ENCODE peak calls at places on chromosome 5, in eight cellular contexts. E, F, W, N, Q, V, Z and U are unnamed samples.

GRCh38 chr5:78899922-78900362 is 85.2 kb downstream of the ARSB start:
- DNase-seq in E (peak; percentile 14), F (peak; percentile 61), W (no peak), N (no peak), Q (no peak), V (no peak), Z (no peak), U (peak; percentile 69)

GRCh38 chr5:139379626-139380449 is 3.3 kb downstream of the SLC23A1 start:
- DNase-seq in E (no peak), F (no peak), W (no peak), N (no peak), Q (no peak), V (no peak), Z (no peak), U (peak; percentile 38)

GRCh38 chr5:143955140-143955539 is 143.2 kb downstream of the HMHB1 start:
- DNase-seq in E (no peak), F (no peak), W (no peak), N (no peak), Q (no peak), V (no peak), Z (no peak), U (no peak)

GRCh38 chr5:105953616-105954015 is 1717.1 kb downstream of the EFNA5 start:
- DNase-seq in E (no peak), F (no peak), W (no peak), N (no peak), Q (no peak), V (no peak), Z (peak; percentile 47), U (no peak)

GRCh38 chr5:32057157-32058096 is 116.7 kb downstream of the GOLPH3 start:
- DNase-seq in E (no peak), F (no peak), W (no peak), N (no peak), Q (no peak), V (no peak), Z (no peak), U (no peak)

GRCh38 chr5:150142189-150142788 is 13.4 kb downstream of the PDGFRB start:
- DNase-seq in E (no peak), F (no peak), W (no peak), N (no peak), Q (no peak), V (no peak), Z (no peak), U (no peak)

GRCh38 chr5:57216714-57217113 is 42.9 kb downstream of the GPBP1 start:
- DNase-seq in E (no peak), F (no peak), W (no peak), N (no peak), Q (no peak), V (no peak), Z (no peak), U (no peak)

GRCh38 chr5:72608297-72608696 is 101.1 kb upstream of the ZNF366 start:
- DNase-seq in E (no peak), F (no peak), W (no peak), N (no peak), Q (no peak), V (no peak), Z (no peak), U (no peak)

GRCh38 chr5:3375586-3376311 is 219.9 kb upstream of the IRX1 start:
- DNase-seq in E (no peak), F (no peak), W (no peak), N (no peak), Q (no peak), V (no peak), Z (no peak), U (no peak)

GRCh38 chr5:95262933-95263660 is 21.8 kb downstream of the MCTP1 start:
- DNase-seq in E (no peak), F (no peak), W (no peak), N (no peak), Q (no peak), V (no peak), Z (no peak), U (no peak)

GRCh38 chr5:80116465-80116864 is 81.3 kb downstream of the THBS4 start:
- DNase-seq in E (no peak), F (no peak), W (no peak), N (no peak), Q (no peak), V (no peak), Z (no peak), U (no peak)

GRCh38 chr5:180595381-180596114 is 4.2 kb upstream of the SCGB3A1 start:
- DNase-seq in E (no peak), F (no peak), W (no peak), N (no peak), Q (peak; percentile 28), V (no peak), Z (no peak), U (peak; percentile 60)

GRCh38 chr5:170818222-170818621 is 34.7 kb downstream of the GABRP start:
- DNase-seq in E (no peak), F (no peak), W (no peak), N (no peak), Q (no peak), V (no peak), Z (no peak), U (no peak)

GRCh38 chr5:127812570-127812969 is 109.4 kb downstream of the CCDC192 start:
- DNase-seq in E (no peak), F (no peak), W (no peak), N (no peak), Q (no peak), V (no peak), Z (no peak), U (no peak)

GRCh38 chr5:73746608-73747007 is 120.6 kb downstream of the ARHGEF28 start:
- DNase-seq in E (no peak), F (no peak), W (no peak), N (no peak), Q (no peak), V (no peak), Z (no peak), U (no peak)

GRCh38 chr5:178624626-178625546 is 2.0 kb downstream of the CLK4 start:
- DNase-seq in E (no peak), F (no peak), W (no peak), N (no peak), Q (no peak), V (no peak), Z (no peak), U (no peak)

GRCh38 chr5:19264821-19265220 is 723.2 kb downstream of the CDH18 start:
- DNase-seq in E (no peak), F (no peak), W (no peak), N (no peak), Q (no peak), V (no peak), Z (no peak), U (no peak)